ENCODE peak calls at places on chromosomes 12 and 14, in eight cellular contexts. F, A, G, Z, M, R, U and Y are unnamed samples.
A peak's percentile ranks its signal among the peaks of the same experiment; 100 is the strongest.

GRCh38 chr12:131046813-131047788 is 93.4 kb downstream of the ADGRD1 start:
- DNase-seq in F (no peak), G (no peak), U (no peak), R (no peak), M (peak; percentile 49), Z (peak; percentile 73), A (no peak), Y (no peak)

GRCh38 chr12:109947511-109947910 is 47.4 kb downstream of the TCHP start:
- DNase-seq in U (no peak), R (peak; percentile 84), G (no peak), A (no peak), Z (no peak), F (no peak), M (no peak), Y (no peak)

GRCh38 chr12:90938451-90938850 is 16.5 kb downstream of the CCER1 start:
- DNase-seq in G (no peak), F (no peak), R (peak; percentile 73), U (peak; percentile 35), Z (no peak), M (no peak), A (no peak), Y (no peak)

GRCh38 chr14:72253503-72253902 is 321.3 kb downstream of the RGS6 start:
- DNase-seq in A (no peak), M (no peak), U (no peak), F (no peak), G (no peak), Z (no peak), R (no peak), Y (no peak)

GRCh38 chr12:10672231-10672868 is 1.5 kb downstream of the STYK1 start:
- DNase-seq in U (no peak), R (no peak), M (no peak), Z (no peak), A (no peak), F (no peak), G (no peak), Y (no peak)

GRCh38 chr14:29805415-29806123 is 122.1 kb downstream of the PRKD1 start:
- DNase-seq in G (peak; percentile 33), U (peak; percentile 13), F (peak; percentile 61), R (peak; percentile 98), Z (peak; percentile 30), M (no peak), A (peak; percentile 74), Y (peak; percentile 65)

GRCh38 chr14:90508536-90509254 is 111.9 kb downstream of the CALM1 start:
- DNase-seq in G (no peak), A (no peak), M (no peak), U (no peak), F (no peak), Z (no peak), R (no peak), Y (no peak)

GRCh38 chr12:94269316-94269999 is 121.1 kb downstream of the PLXNC1 start:
- DNase-seq in Z (no peak), F (no peak), G (no peak), M (no peak), R (no peak), U (no peak), A (no peak), Y (no peak)

GRCh38 chr14:62097072-62097471 is 334.9 kb downstream of the SNAPC1 start:
- DNase-seq in R (peak; percentile 3), G (no peak), F (no peak), M (no peak), A (no peak), U (no peak), Z (no peak), Y (no peak)

GRCh38 chr14:69687963-69688649 is 76.7 kb downstream of the SUSD6 start:
- DNase-seq in U (no peak), R (no peak), Z (no peak), G (no peak), M (no peak), A (no peak), F (no peak), Y (no peak)

GRCh38 chr12:42666671-42667243 is 77.2 kb upstream of the PRICKLE1 start:
- DNase-seq in F (no peak), Z (no peak), G (no peak), R (peak; percentile 81), M (no peak), U (no peak), A (no peak), Y (no peak)

GRCh38 chr14:70698288-70698687 is 56.6 kb downstream of the TTC9 start:
- DNase-seq in G (no peak), M (no peak), A (peak; percentile 23), U (peak; percentile 21), R (peak; percentile 19), Z (peak; percentile 25), F (no peak), Y (peak; percentile 25)

GRCh38 chr12:60101715-60102114 is 505.9 kb downstream of the SLC16A7 start:
- DNase-seq in G (no peak), R (peak; percentile 52), U (no peak), M (no peak), A (no peak), Z (no peak), F (no peak), Y (no peak)

GRCh38 chr12:126055521-126055920 is 990.3 kb downstream of the AACS start:
- DNase-seq in R (no peak), M (no peak), G (no peak), U (no peak), A (no peak), Z (no peak), F (no peak), Y (no peak)

GRCh38 chr14:73452341-73453191 is 5.8 kb downstream of the NUMB start:
- DNase-seq in M (no peak), U (peak; percentile 60), Z (no peak), G (no peak), A (no peak), F (no peak), R (peak; percentile 97), Y (no peak)

DNA sequence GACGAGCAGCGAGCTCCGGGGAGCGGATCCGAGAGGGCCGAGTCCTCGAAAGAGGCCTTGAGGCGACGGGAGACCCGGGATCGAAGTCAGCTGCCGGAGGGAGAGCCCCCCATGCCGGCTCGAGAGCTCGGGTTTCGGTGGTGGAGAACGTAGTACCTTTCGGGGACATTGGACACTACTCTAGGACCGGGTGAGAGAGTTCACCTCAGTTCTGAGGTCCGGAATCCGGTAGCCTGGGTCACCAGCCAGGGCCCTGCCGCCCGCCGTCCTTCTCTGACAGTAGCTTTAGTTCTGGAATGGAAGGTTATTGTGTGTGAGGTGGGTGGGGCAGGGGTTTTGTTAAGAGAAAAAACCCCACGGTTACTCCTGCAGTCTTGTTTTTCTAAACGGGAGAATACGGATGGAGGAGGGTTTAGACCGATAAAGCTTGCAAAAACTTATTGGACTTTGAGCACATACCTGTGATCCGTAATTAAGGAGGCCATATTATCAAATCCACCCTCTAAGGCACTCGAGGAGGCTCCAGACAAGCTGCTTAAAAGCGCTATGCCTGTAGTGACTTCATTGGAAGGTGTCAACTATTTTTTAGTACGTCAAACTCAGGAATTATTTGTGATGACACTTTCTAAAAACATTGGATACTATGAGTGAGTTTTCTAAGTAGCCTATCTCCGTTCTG is 765 bp downstream of the SCYL2 start:
- DNase-seq in M (no peak), G (no peak), A (no peak), Z (no peak), U (no peak), R (peak; percentile 37), F (no peak), Y (no peak)
- TF ChIP-seq POLR2A in M (no peak), G (no peak), A (no peak), Z (no peak), U (no peak), R (no peak), F (no peak), Y (no peak)

DNA sequence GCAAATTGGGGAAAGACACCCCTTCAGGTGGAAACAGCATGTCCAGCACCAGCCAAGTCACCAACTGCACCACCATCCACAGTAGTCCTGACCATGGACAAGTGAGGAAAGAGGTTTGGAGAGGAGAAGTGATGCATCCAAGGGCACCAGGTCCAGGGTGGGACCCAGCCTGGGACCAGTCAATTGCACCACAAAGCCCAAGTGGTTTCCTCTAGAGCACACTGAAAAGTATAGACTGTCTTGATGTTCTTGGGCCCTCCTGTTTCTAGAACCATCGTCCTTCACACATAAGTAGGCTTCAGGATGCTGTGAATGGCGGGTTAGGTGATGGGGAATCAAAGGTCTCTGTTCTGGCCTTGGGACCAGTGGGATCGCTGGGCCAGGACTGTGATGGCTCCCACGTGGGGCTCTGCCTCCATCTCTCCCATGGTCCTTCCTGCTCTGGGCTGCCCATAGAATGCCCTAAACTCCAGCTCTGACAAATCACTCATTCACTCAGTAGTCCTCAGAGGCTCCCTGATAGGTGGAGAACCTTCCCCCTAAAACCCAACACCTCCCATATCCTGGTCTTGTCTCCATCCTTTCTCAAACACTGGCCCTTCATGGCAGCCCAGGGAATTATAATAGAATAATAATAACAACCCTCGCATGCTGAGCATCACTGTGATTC is 9.2 kb downstream of the KRT79 start:
- DNase-seq in G (no peak), A (no peak), R (no peak), F (no peak), Z (no peak), M (no peak), U (no peak), Y (no peak)
- TF ChIP-seq POLR2A in G (no peak), A (no peak), R (no peak), F (no peak), Z (no peak), M (no peak), U (no peak), Y (no peak)

GRCh38 chr14:22598099-22598895 is at the start of gene ABHD4:
- DNase-seq in U (peak; percentile 55), M (peak; percentile 87), A (peak; percentile 87), Z (peak; percentile 86), F (peak; percentile 84), G (peak; percentile 80), R (peak; percentile 42), Y (peak; percentile 76)

GRCh38 chr14:22597771-22598098 is 365 bp upstream of the ABHD4 start:
- DNase-seq in Z (no peak), R (no peak), A (no peak), M (no peak), F (no peak), G (no peak), U (no peak), Y (no peak)

GRCh38 chr14:22599349-22599748 is 1.2 kb downstream of the ABHD4 start:
- DNase-seq in A (no peak), U (no peak), Z (no peak), M (no peak), F (no peak), R (no peak), G (no peak), Y (no peak)

GRCh38 chr14:22600027-22600426 is 1.9 kb downstream of the ABHD4 start:
- DNase-seq in R (no peak), F (no peak), G (no peak), M (no peak), A (no peak), Z (no peak), U (no peak), Y (no peak)

GRCh38 chr14:22598896-22599244 is 770 bp downstream of the ABHD4 start:
- DNase-seq in R (peak; percentile 71), U (peak; percentile 32), M (no peak), A (peak; percentile 51), G (peak; percentile 72), Z (no peak), F (no peak), Y (no peak)
- TF ChIP-seq POLR2A in R (no peak), U (no peak), M (no peak), A (no peak), G (no peak), Z (no peak), F (no peak), Y (no peak)

GRCh38 chr14:104657563-104658324 is 31.7 kb upstream of the INF2 start:
- DNase-seq in R (no peak), A (no peak), G (no peak), M (no peak), U (no peak), F (no peak), Z (no peak), Y (no peak)
- TF ChIP-seq POLR2A in R (no peak), A (no peak), G (no peak), M (no peak), U (no peak), F (no peak), Z (no peak), Y (no peak)